ENCODE peak calls at places on chromosomes 12 and 14, in six cellular contexts. One of them, this sample, is unnamed.

GRCh38 chr14:70622111-70622712 is 19.5 kb upstream of the TTC9 start:
- DNase-seq in GM23338: peak; percentile 91
- DNase-seq in PC-3: peak; percentile 82
- DNase-seq in GM23248: peak; percentile 53
- DNase-seq in neural progenitor cell: peak; percentile 69
- DNase-seq in OCI-LY7: peak; percentile 74
- DNase-seq in this sample: peak; percentile 53

GRCh38 chr12:26274441-26275312 is 79.3 kb downstream of the SSPN start:
- DNase-seq in neural progenitor cell: peak; percentile 24
- DNase-seq in GM23248: peak; percentile 99
- DNase-seq in GM23338: peak; percentile 8
- DNase-seq in PC-3: peak; percentile 100
- DNase-seq in OCI-LY7: no peak
- DNase-seq in this sample: peak; percentile 71

GRCh38 chr12:121955258-121956040 is 37.1 kb downstream of the CFAP251 start:
- DNase-seq in neural progenitor cell: peak; percentile 43
- DNase-seq in OCI-LY7: peak; percentile 59
- DNase-seq in GM23248: peak; percentile 56
- DNase-seq in PC-3: peak; percentile 67
- DNase-seq in GM23338: peak; percentile 56
- DNase-seq in this sample: peak; percentile 24

GRCh38 chr12:104167519-104168458 is 29.8 kb upstream of the NFYB start:
- DNase-seq in neural progenitor cell: no peak
- DNase-seq in OCI-LY7: no peak
- DNase-seq in GM23338: no peak
- DNase-seq in GM23248: no peak
- DNase-seq in PC-3: no peak
- DNase-seq in this sample: no peak

GRCh38 chr12:109981311-109981710 is 14.9 kb downstream of the GIT2 start:
- DNase-seq in GM23338: no peak
- DNase-seq in neural progenitor cell: no peak
- DNase-seq in GM23248: no peak
- DNase-seq in PC-3: no peak
- DNase-seq in OCI-LY7: no peak
- DNase-seq in this sample: no peak

GRCh38 chr12:98002887-98003493 is 512.4 kb upstream of the TMPO start:
- DNase-seq in neural progenitor cell: peak; percentile 77
- DNase-seq in OCI-LY7: peak; percentile 56
- DNase-seq in GM23248: peak; percentile 39
- DNase-seq in GM23338: peak; percentile 89
- DNase-seq in PC-3: peak; percentile 77
- DNase-seq in this sample: peak; percentile 39

GRCh38 chr12:56687225-56688128 is 607 bp downstream of the PTGES3 start:
- DNase-seq in OCI-LY7: peak; percentile 70
- DNase-seq in PC-3: peak; percentile 26
- DNase-seq in neural progenitor cell: peak; percentile 48
- DNase-seq in GM23338: no peak
- DNase-seq in GM23248: peak; percentile 60
- DNase-seq in this sample: no peak

GRCh38 chr14:21454843-21455550 is 926 bp downstream of the CHD8 start:
- DNase-seq in GM23248: peak; percentile 45
- DNase-seq in OCI-LY7: peak; percentile 36
- DNase-seq in GM23338: peak; percentile 35
- DNase-seq in neural progenitor cell: no peak
- DNase-seq in PC-3: no peak
- DNase-seq in this sample: no peak

GRCh38 chr14:75566321-75566720 is 12.1 kb upstream of the FLVCR2 start:
- DNase-seq in neural progenitor cell: no peak
- DNase-seq in OCI-LY7: no peak
- DNase-seq in PC-3: peak; percentile 65
- DNase-seq in GM23248: peak; percentile 55
- DNase-seq in GM23338: no peak
- DNase-seq in this sample: no peak

GRCh38 chr12:66241061-66242043 is 52.3 kb downstream of the IRAK3 start:
- DNase-seq in OCI-LY7: no peak
- DNase-seq in GM23338: no peak
- DNase-seq in GM23248: peak; percentile 89
- DNase-seq in PC-3: peak; percentile 40
- DNase-seq in neural progenitor cell: no peak
- DNase-seq in this sample: no peak

GRCh38 chr14:74400328-74400727 is 25.7 kb downstream of the SYNDIG1L start:
- DNase-seq in GM23248: peak; percentile 42
- DNase-seq in neural progenitor cell: peak; percentile 53
- DNase-seq in PC-3: no peak
- DNase-seq in OCI-LY7: peak; percentile 52
- DNase-seq in GM23338: peak; percentile 73
- DNase-seq in this sample: peak; percentile 4

GRCh38 chr12:48996794-48997718 is 2.1 kb downstream of the DDN start:
- DNase-seq in OCI-LY7: peak; percentile 71
- DNase-seq in GM23338: peak; percentile 95
- DNase-seq in PC-3: peak; percentile 75
- DNase-seq in neural progenitor cell: peak; percentile 94
- DNase-seq in GM23248: peak; percentile 87
- DNase-seq in this sample: no peak

GRCh38 chr14:60197629-60198318 is 32.6 kb upstream of the DHRS7 start:
- DNase-seq in PC-3: peak; percentile 96
- DNase-seq in GM23338: no peak
- DNase-seq in neural progenitor cell: no peak
- DNase-seq in OCI-LY7: no peak
- DNase-seq in GM23248: no peak
- DNase-seq in this sample: no peak

GRCh38 chr12:38123566-38124246 is 192.9 kb upstream of the ALG10B start:
- DNase-seq in GM23248: no peak
- DNase-seq in neural progenitor cell: no peak
- DNase-seq in GM23338: no peak
- DNase-seq in OCI-LY7: peak; percentile 5
- DNase-seq in PC-3: no peak
- DNase-seq in this sample: no peak

GRCh38 chr12:27821259-27821973 is 41.4 kb upstream of the MANSC4 start:
- DNase-seq in neural progenitor cell: peak; percentile 83
- DNase-seq in GM23248: peak; percentile 79
- DNase-seq in GM23338: peak; percentile 96
- DNase-seq in PC-3: peak; percentile 99
- DNase-seq in OCI-LY7: peak; percentile 83
- DNase-seq in this sample: peak; percentile 77

GRCh38 chr12:28938581-28939301 is 210.3 kb upstream of the FAR2 start:
- DNase-seq in OCI-LY7: no peak
- DNase-seq in neural progenitor cell: no peak
- DNase-seq in GM23248: no peak
- DNase-seq in PC-3: no peak
- DNase-seq in GM23338: no peak
- DNase-seq in this sample: no peak

GRCh38 chr12:92210062-92210461 is 64.4 kb upstream of the BTG1 start:
- DNase-seq in GM23338: no peak
- DNase-seq in PC-3: peak; percentile 11
- DNase-seq in GM23248: no peak
- DNase-seq in OCI-LY7: peak; percentile 37
- DNase-seq in neural progenitor cell: no peak
- DNase-seq in this sample: no peak

GRCh38 chr12:33605776-33606175 is 166.2 kb upstream of the SYT10 start:
- DNase-seq in OCI-LY7: peak; percentile 4
- DNase-seq in GM23248: peak; percentile 3
- DNase-seq in neural progenitor cell: peak; percentile 47
- DNase-seq in GM23338: peak; percentile 60
- DNase-seq in PC-3: peak; percentile 50
- DNase-seq in this sample: no peak

GRCh38 chr14:94483729-94484275 is 7.8 kb upstream of the SERPINA9 start:
- DNase-seq in neural progenitor cell: no peak
- DNase-seq in GM23338: no peak
- DNase-seq in PC-3: no peak
- DNase-seq in GM23248: peak; percentile 62
- DNase-seq in OCI-LY7: no peak
- DNase-seq in this sample: no peak

DNA sequence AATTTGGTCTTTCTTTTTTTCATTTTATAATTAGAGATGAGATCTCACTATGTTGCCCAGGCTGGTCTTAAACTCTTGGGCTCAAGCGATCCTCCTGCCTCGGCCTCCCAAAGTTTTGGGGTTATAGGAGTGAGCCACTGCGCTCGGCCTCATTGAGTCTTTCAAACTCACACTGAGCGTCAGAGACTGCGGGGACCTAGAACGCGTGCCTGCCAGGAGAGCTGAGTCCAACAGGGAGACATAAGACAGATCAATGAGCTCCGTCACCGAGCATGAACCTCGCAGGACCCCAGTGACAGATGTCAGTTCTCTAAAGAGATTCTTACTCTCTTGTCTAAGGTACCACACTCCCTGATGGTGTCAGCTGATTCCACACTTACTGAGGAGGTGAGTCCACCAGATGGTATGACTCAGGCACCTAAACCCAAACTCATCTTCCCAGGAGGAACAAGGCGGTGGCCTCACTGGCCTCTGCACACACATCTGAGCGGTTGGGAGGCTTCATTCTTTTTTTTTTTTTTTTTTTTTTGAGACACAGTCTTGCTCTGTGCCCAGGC is 58.9 kb downstream of the CCDC88C start:
- DNase-seq in PC-3: no peak
- DNase-seq in neural progenitor cell: no peak
- DNase-seq in OCI-LY7: peak; percentile 14
- DNase-seq in GM23338: no peak
- DNase-seq in GM23248: no peak
- DNase-seq in this sample: no peak
- TF ChIP-seq EZH2phosphoT487 in PC-3: no peak
- TF ChIP-seq EZH2phosphoT487 in neural progenitor cell: no peak
- TF ChIP-seq EZH2phosphoT487 in OCI-LY7: no peak
- TF ChIP-seq EZH2phosphoT487 in GM23338: no peak
- TF ChIP-seq EZH2phosphoT487 in GM23248: no peak
- TF ChIP-seq EZH2phosphoT487 in this sample: no peak

DNA sequence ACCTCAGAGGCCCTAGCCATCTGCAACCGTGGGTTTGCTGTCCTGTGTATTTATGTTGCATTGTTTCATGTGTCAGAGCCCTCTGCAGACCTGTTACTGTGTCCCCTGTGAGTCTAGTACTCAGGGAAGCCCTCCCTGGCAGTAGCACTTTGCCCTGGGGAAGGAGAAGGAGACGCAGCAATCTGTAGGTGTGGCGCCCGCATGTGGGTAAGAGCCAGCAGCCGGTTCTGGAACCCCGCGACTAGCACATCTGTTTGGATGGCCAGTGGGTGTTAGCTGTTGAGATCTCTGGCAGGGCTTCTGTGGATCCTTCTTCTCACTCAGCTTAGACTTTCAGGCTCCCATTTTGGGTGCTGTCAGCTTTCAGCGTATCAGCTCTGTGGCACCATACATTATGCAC is 57.0 kb downstream of the TECPR2 start:
- DNase-seq in GM23338: no peak
- DNase-seq in neural progenitor cell: no peak
- DNase-seq in OCI-LY7: no peak
- DNase-seq in PC-3: no peak
- DNase-seq in GM23248: no peak
- DNase-seq in this sample: no peak
- TF ChIP-seq EZH2phosphoT487 in GM23338: no peak
- TF ChIP-seq EZH2phosphoT487 in neural progenitor cell: no peak
- TF ChIP-seq EZH2phosphoT487 in OCI-LY7: no peak
- TF ChIP-seq EZH2phosphoT487 in PC-3: no peak
- TF ChIP-seq EZH2phosphoT487 in GM23248: no peak
- TF ChIP-seq EZH2phosphoT487 in this sample: no peak

GRCh38 chr12:132601171-132601883 is 9.1 kb downstream of the LRCOL1 start:
- DNase-seq in OCI-LY7: no peak
- DNase-seq in neural progenitor cell: no peak
- DNase-seq in GM23338: no peak
- DNase-seq in GM23248: no peak
- DNase-seq in PC-3: no peak
- DNase-seq in this sample: no peak

GRCh38 chr12:132605055-132605441 is 5.3 kb downstream of the LRCOL1 start:
- DNase-seq in GM23338: no peak
- DNase-seq in GM23248: no peak
- DNase-seq in PC-3: no peak
- DNase-seq in OCI-LY7: no peak
- DNase-seq in neural progenitor cell: no peak
- DNase-seq in this sample: no peak

GRCh38 chr12:132604108-132605054 is 6.0 kb downstream of the LRCOL1 start:
- DNase-seq in PC-3: no peak
- DNase-seq in GM23248: no peak
- DNase-seq in GM23338: no peak
- DNase-seq in OCI-LY7: no peak
- DNase-seq in neural progenitor cell: no peak
- DNase-seq in this sample: no peak

GRCh38 chr12:132602578-132603239 is 7.7 kb downstream of the LRCOL1 start:
- DNase-seq in GM23338: no peak
- DNase-seq in PC-3: no peak
- DNase-seq in neural progenitor cell: peak; percentile 53
- DNase-seq in GM23248: no peak
- DNase-seq in OCI-LY7: no peak
- DNase-seq in this sample: no peak

DNA sequence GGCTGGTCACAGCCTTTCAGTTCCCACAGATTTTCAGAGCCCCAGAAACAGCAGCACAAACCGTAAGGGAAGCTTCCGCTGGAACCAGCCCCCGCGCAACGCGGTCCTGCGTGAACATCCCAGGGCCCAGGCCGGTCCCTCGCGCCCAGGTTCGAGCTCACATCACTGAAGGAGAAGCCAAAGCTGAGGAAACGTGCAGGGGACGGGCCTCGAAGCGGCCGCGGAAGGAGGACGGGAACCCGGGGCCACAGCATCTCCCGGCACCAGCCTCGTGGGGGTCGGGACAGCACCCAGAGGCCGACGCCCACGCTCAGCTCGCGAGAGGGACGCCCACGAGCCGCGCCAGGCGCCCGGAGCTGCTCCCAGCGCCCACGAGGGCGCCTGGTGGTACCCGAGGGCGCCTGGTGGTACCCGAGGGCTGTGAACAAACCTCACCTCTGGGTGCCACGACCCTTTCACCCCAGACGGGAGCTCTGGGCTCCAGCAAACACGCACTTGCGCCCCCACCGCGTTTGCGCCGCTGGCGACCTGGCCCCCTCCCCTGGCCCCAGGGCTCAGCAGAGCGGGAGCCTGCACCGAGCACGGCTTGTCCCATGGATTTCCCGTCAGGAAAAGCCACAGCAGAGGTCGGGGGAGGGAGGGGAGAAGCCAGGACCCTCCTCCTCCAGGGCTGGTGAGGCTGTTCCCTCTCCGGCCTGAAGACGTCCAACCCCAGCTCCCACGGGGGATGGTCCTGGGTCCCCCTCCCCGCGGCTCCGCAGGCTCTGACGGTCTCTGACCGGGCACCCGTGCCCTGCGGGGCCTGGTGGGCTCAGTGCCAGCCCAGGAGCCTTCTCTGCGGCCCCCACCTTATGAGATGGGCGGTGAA is 6.9 kb downstream of the LRCOL1 start:
- DNase-seq in PC-3: no peak
- DNase-seq in GM23248: no peak
- DNase-seq in OCI-LY7: no peak
- DNase-seq in neural progenitor cell: no peak
- DNase-seq in GM23338: no peak
- DNase-seq in this sample: no peak
- TF ChIP-seq EZH2phosphoT487 in PC-3: no peak
- TF ChIP-seq EZH2phosphoT487 in GM23248: peak; percentile 37
- TF ChIP-seq EZH2phosphoT487 in OCI-LY7: no peak
- TF ChIP-seq EZH2phosphoT487 in neural progenitor cell: no peak
- TF ChIP-seq EZH2phosphoT487 in GM23338: no peak
- TF ChIP-seq EZH2phosphoT487 in this sample: no peak

GRCh38 chr12:64092507-64092906 is 129.6 kb downstream of the KICS2 start:
- DNase-seq in PC-3: no peak
- DNase-seq in GM23248: no peak
- DNase-seq in GM23338: no peak
- DNase-seq in OCI-LY7: no peak
- DNase-seq in neural progenitor cell: no peak
- DNase-seq in this sample: no peak
- TF ChIP-seq EZH2phosphoT487 in PC-3: no peak
- TF ChIP-seq EZH2phosphoT487 in GM23248: no peak
- TF ChIP-seq EZH2phosphoT487 in GM23338: no peak
- TF ChIP-seq EZH2phosphoT487 in OCI-LY7: no peak
- TF ChIP-seq EZH2phosphoT487 in neural progenitor cell: no peak
- TF ChIP-seq EZH2phosphoT487 in this sample: no peak